ENCODE peak calls at places on chromosomes 5 and 9, in four cellular contexts. V, W, N and D are unnamed samples.

GRCh38 chr5:96852769-96853168 is 23.5 kb upstream of the ERAP2 start:
- DNase-seq in V (no peak), N (no peak), W (peak; percentile 65), D (no peak)

GRCh38 chr9:18748106-18748719 is 274.3 kb downstream of the ADAMTSL1 start:
- DNase-seq in V (peak; percentile 81), N (no peak), W (no peak), D (no peak)

GRCh38 chr5:93585054-93585751 is 2.2 kb downstream of the NR2F1 start:
- DNase-seq in W (peak; percentile 66), V (peak; percentile 29), N (no peak), D (peak; percentile 56)

GRCh38 chr5:171629221-171630005 is 156.2 kb upstream of the SMIM23 start:
- DNase-seq in N (no peak), W (peak; percentile 35), V (no peak), D (no peak)

GRCh38 chr9:128244443-128245226 is 31.2 kb downstream of the GOLGA2 start:
- DNase-seq in W (peak; percentile 95), V (peak; percentile 82), N (no peak), D (no peak)

GRCh38 chr5:115214541-115214940 is 44.8 kb upstream of the TRIM36 start:
- DNase-seq in V (peak; percentile 69), N (no peak), W (no peak), D (no peak)

GRCh38 chr9:83933804-83934203 is 12.6 kb upstream of the KIF27 start:
- DNase-seq in W (peak; percentile 50), N (no peak), V (peak; percentile 88), D (no peak)

GRCh38 chr5:177366528-177367322 is 9.0 kb downstream of the RGS14 start:
- DNase-seq in N (no peak), V (peak; percentile 86), W (peak; percentile 92), D (no peak)

GRCh38 chr9:120850315-120850714 is 7.6 kb upstream of the PSMD5 start:
- DNase-seq in N (no peak), W (no peak), V (no peak), D (no peak)

GRCh38 chr9:84174486-84174885 is 166.1 kb downstream of the SLC28A3 start:
- DNase-seq in V (no peak), N (no peak), W (peak; percentile 19), D (no peak)

GRCh38 chr5:39176740-39177628 is 42.4 kb downstream of the FYB1 start:
- DNase-seq in V (no peak), W (no peak), N (peak; percentile 69), D (no peak)

GRCh38 chr9:124455820-124456219 is 5.6 kb downstream of the ADGRD2 start:
- DNase-seq in V (no peak), W (no peak), N (no peak), D (no peak)

GRCh38 chr5:148791334-148791667 is 35.1 kb upstream of the ADRB2 start:
- DNase-seq in W (peak; percentile 74), V (peak; percentile 65), N (no peak), D (peak; percentile 96)

GRCh38 chr5:133906303-133906702 is 62.1 kb downstream of the C5orf15 start:
- DNase-seq in V (no peak), W (no peak), N (no peak), D (no peak)

GRCh38 chr5:148179234-148179824 is 11.0 kb downstream of the SPINK14 start:
- DNase-seq in N (no peak), V (peak; percentile 73), W (peak; percentile 70), D (peak; percentile 59)

GRCh38 chr5:88679638-88680037 is 203.3 kb downstream of the MEF2C start:
- DNase-seq in N (no peak), W (no peak), V (no peak), D (no peak)

GRCh38 chr5:80960531-80961375 is 590 bp downstream of the RASGRF2 start:
- DNase-seq in V (peak; percentile 77), W (peak; percentile 19), N (no peak), D (peak; percentile 31)

GRCh38 chr5:170861855-170862766 is at the start of gene RANBP17:
- DNase-seq in W (peak; percentile 82), V (peak; percentile 82), N (no peak), D (peak; percentile 58)

GRCh38 chr5:125326114-125326513 is 579.7 kb upstream of the ZNF608 start:
- DNase-seq in V (peak; percentile 82), W (peak; percentile 77), N (no peak), D (peak; percentile 74)

GRCh38 chr9:111961575-111961974 is 65.0 kb downstream of the UGCG start:
- DNase-seq in W (peak; percentile 24), N (peak; percentile 26), V (peak; percentile 67), D (no peak)

GRCh38 chr9:18124760-18125159 is 349.2 kb upstream of the ADAMTSL1 start:
- DNase-seq in V (no peak), W (peak; percentile 22), N (no peak), D (no peak)

GRCh38 chr9:130935660-130936271 is 3.3 kb downstream of the FIBCD1 start:
- DNase-seq in N (no peak), W (no peak), V (peak; percentile 29), D (no peak)

GRCh38 chr9:88092699-88093359 is 45.4 kb downstream of the SPATA31C2 start:
- DNase-seq in N (no peak), V (peak; percentile 88), W (no peak), D (no peak)

GRCh38 chr9:99515087-99515486 is 293.0 kb downstream of the SEC61B start:
- DNase-seq in V (no peak), W (no peak), N (no peak), D (no peak)

GRCh38 chr9:72585737-72586136 is 64.3 kb downstream of the TMC1 start:
- DNase-seq in N (no peak), W (peak; percentile 51), V (peak; percentile 89), D (peak; percentile 76)

GRCh38 chr5:32369542-32370155 is 56.9 kb upstream of the MTMR12 start:
- DNase-seq in V (no peak), N (no peak), W (no peak), D (no peak)

DNA sequence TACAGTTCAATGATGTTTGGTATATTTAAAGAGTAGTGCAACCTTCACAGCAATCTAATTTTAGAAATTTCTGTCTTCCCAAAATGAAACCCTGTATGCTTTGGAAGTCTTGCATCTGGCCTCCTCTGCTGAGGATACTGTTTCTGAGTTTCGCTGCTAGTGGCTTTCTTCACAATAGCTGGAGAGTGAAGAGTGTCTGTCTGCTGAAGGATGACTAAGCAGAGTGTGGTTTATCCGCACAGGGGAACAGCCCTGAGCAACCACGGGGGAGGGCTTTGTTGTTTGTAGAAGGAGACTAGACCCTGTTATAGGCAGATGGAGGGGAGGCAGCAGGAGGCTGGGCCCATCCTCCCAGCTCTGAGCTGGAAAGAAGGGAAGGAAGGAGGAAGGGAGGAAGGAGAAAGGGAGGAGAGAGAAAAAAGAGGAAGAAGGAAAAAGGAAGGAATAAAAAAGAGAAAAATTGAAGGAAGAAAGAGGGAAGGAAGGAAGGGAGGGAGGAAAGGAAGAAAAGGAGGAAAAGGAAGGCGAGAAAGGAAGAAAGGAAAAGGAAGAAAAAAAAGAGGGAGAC is 10.5 kb upstream of the IRX2 start:
- DNase-seq in N (peak; percentile 60), V (no peak), W (peak; percentile 15), D (no peak)
- H2AFZ ChIP-seq in N (peak overlapping the region; percentile 52), V (no peak overlapping the region), W (no peak overlapping the region), D (peak overlapping the region; percentile 49)

GRCh38 chr9:35398651-35399335 is 91.1 kb upstream of the RUSC2 start:
- DNase-seq in W (no peak), V (no peak), N (no peak), D (no peak)
- H3K9ac ChIP-seq in W (no peak overlapping the region), V (no peak overlapping the region), N (no peak overlapping the region), D (no peak overlapping the region)

GRCh38 chr9:90002299-90003045 is 397.7 kb downstream of the GADD45G start:
- DNase-seq in N (no peak), V (no peak), W (no peak), D (no peak)

GRCh38 chr9:89999176-89999533 is 394.3 kb downstream of the GADD45G start:
- DNase-seq in W (no peak), N (no peak), V (no peak), D (peak; percentile 66)

GRCh38 chr9:90001756-90002155 is 396.9 kb downstream of the GADD45G start:
- DNase-seq in N (no peak), V (no peak), W (no peak), D (no peak)

GRCh38 chr9:90000925-90001324 is 396.1 kb downstream of the GADD45G start:
- DNase-seq in N (no peak), V (no peak), W (no peak), D (no peak)

DNA sequence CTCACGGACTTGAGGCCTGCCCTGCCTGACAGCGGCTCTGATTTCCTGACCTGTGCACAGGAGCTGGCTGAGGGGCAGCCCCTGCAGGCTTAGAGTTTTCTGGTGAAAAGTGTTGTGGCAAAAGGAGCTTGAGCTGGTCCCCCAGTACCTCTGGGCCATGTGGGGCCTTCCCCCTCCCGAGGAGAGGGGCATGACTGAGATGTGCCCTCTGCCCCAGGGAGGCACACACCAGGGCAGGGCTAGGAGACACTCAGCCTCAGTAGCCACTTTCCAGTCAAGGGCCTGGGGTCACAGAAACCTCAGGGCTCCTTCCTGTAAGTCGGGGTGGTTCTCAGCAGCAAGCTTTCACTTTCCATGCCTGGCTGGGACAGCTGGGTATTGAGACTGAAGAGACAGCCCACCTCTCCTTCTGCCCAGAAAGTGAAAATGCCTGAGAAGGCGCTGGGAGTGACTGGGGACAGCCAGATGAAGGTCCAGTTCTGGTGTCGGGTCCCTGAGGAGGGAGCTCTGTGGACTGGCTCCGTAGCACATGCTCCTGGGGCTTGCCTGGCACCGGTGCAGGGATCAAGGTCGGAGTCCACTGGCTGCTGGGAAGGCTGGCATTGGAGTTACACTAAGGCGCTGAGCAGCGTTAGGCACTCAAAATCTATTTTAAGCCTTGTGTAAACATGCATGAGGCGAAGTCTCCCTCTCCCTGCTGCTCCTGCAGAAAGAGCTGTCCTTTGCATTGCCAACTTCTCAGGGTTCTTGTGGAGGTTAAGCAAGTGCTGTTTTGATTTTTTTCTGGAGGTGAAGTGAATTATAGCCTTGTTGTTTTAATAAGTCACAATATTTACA is 394.9 kb downstream of the GADD45G start:
- DNase-seq in V (peak; percentile 88), N (peak; percentile 71), W (peak; percentile 65), D (no peak)
- H3K27ac ChIP-seq in V (peak overlapping the region; percentile 41), N (no peak overlapping the region), W (no peak overlapping the region), D (no peak overlapping the region)

DNA sequence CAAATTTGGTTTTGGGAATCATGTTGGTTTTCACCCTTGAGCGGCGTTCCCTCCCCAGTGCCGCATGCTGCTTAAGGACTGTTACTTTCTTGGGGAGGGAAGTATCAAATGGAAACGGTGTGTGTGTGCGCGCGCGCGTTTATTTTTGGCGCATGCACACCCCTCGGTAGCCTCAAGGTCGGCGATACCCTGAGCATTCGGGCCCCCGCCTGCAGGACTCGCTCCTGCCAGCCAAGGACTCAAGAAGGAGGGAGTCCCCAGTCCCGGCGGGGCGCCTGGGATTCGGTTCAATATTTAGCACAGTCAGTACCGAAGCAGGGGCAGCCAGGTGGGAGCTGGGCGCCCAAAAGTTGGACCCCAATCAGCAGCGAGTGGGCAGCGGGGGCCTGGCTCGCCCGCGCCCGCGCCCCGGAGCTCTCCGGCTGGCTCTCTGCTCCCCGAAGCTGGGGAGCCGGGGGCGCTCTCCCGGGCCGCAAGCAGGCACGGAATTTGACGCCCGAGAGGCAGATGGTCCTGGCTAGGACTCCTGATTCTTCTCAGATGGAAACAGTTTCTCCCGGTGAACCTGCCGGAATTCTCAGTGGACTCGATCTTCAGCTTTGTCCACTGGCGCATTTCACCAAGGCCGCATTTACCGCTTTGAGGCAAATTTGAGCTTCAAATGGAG is 305.9 kb upstream of the KCNN2 start:
- DNase-seq in N (no peak), W (no peak), V (peak; percentile 22), D (no peak)
- H2AFZ ChIP-seq in N (no peak overlapping the region), W (peak overlapping the region; percentile 24), V (no peak overlapping the region), D (no peak overlapping the region)

DNA sequence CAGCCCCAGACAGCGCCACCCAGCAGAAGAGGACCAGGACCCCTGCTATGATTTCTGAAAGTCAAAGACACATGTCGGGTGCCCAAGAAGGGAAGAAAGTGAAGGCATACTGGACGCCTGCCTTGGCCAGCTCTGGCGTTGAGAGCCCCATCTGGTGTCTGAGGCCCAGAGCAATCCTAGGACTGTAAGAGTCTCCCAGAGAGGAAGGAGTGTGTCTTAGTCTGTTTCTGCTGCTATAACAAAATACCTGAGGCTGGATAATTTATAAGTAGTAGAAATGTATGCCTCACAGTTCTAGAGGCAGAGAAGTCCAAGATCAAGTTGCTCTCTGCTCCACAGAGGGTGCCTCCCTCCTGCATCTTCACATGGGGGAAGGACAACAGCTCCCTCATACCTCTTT is 10.8 kb downstream of the RASGEF1C start:
- DNase-seq in N (no peak), V (no peak), W (no peak), D (no peak)
- H3K9ac ChIP-seq in N (no peak overlapping the region), V (no peak overlapping the region), W (no peak overlapping the region), D (no peak overlapping the region)